ENCODE peak calls at places on chromosomes 13 and 19, in ten cellular contexts. W, J, V, B, K, X, F, O, R and S are unnamed samples. For H3K27me3, the result is how much of the 10 kb centered on the place peaks cover.

GRCh38 chr19:16888629-16889371 is at the start of gene F2RL3:
- DNase-seq in X (peak), R (peak), W (peak), F (peak), J (no peak), K (peak), B (peak), V (peak), O (peak), S (no peak)

GRCh38 chr13:27968316-27969072 is 621 bp downstream of the CDX2 start:
- DNase-seq in O (no peak), W (no peak), F (peak), V (no peak), R (peak), J (no peak), X (no peak), K (no peak), B (no peak), S (no peak)

GRCh38 chr13:74678308-74678958 is 544.2 kb upstream of the KLF12 start:
- DNase-seq in J (no peak), K (no peak), W (no peak), F (no peak), O (no peak), R (no peak), X (no peak), V (no peak), B (no peak), S (no peak)

GRCh38 chr13:79194272-79194671 is 211.8 kb downstream of the RBM26 start:
- DNase-seq in V (no peak), W (no peak), F (no peak), B (no peak), O (no peak), K (peak), X (no peak), R (no peak), J (no peak), S (no peak)

GRCh38 chr19:17058236-17058635 is 17.0 kb downstream of the HAUS8 start:
- DNase-seq in K (no peak), B (no peak), O (no peak), W (no peak), F (no peak), J (no peak), V (no peak), R (no peak), X (no peak), S (no peak)

GRCh38 chr19:1365306-1365963 is 18.3 kb upstream of the NDUFS7 start:
- DNase-seq in B (no peak), W (no peak), X (no peak), K (no peak), R (no peak), F (no peak), J (no peak), V (no peak), O (no peak), S (no peak)

GRCh38 chr19:15532779-15533521 is 24.6 kb downstream of the CYP4F22 start:
- DNase-seq in W (no peak), R (no peak), K (no peak), O (no peak), F (no peak), X (no peak), J (peak), V (no peak), B (no peak), S (no peak)

GRCh38 chr13:60454425-60454824 is 57.4 kb downstream of the TDRD3 start:
- DNase-seq in V (no peak), B (no peak), J (no peak), R (no peak), O (no peak), W (no peak), F (no peak), K (no peak), X (no peak), S (no peak)

GRCh38 chr19:10729406-10729805 is 11.5 kb downstream of the DNM2 start:
- DNase-seq in B (no peak), W (no peak), J (no peak), O (no peak), F (no peak), V (no peak), X (no peak), R (no peak), K (no peak), S (no peak)

GRCh38 chr19:30227071-30227621 is 145.0 kb upstream of the ZNF536 start:
- DNase-seq in B (peak), W (no peak), R (no peak), J (no peak), X (no peak), V (no peak), K (no peak), F (no peak), O (peak), S (no peak)

DNA sequence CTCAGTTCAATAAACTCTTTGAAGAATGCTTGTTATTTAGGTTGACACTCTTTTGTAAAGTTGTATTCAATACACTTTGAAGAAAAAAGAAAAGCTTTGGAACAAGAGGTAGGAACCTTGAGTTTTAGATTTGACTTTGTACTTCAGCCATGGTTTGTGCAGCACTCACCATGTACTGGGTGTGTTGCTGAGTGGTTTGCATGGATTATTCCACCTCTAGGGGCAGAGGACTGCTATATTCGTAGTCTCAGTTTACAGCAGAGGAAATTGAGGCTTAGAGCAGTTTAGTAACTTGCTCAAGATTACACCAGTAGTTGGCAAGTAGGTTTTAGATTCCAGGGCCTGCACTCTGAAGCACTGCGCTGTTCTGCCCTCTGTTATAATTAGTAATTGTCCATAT is 68.8 kb downstream of the DNAJC3 start:
- DNase-seq in B (no peak), X (no peak), V (no peak), F (no peak), R (no peak), J (no peak), K (no peak), W (no peak), O (no peak), S (no peak)
- TF ChIP-seq CTCF in B (peak), X (no peak), V (no peak), F (no peak), R (no peak), J (peak), K (no peak), W (no peak), O (no peak), S (peak)

GRCh38 chr19:39515551-39516191 is 732 bp downstream of the SELENOV start:
- DNase-seq in B (no peak), F (peak), O (no peak), R (no peak), X (no peak), K (no peak), J (no peak), W (no peak), V (no peak), S (no peak)
- H3K4me3 ChIP-seq in B (peak), F (no peak), O (peak), R (peak), X (peak), K (peak), J (no peak), W (peak), V (peak), S (peak)

GRCh38 chr19:50739841-50740426 is 16.8 kb downstream of the CLEC11A start:
- DNase-seq in B (no peak), F (no peak), K (no peak), W (no peak), X (no peak), R (no peak), J (no peak), V (no peak), O (no peak), S (no peak)
- H3K27me3 ChIP-seq in B (half or more), F (under half), K (under half), W (under half), X (under half), R (under half), J (under half), V (under half), O (under half), S (under half)

GRCh38 chr19:5293607-5294089 is 47.0 kb downstream of the PTPRS start:
- DNase-seq in R (no peak), B (peak), X (peak), O (peak), J (no peak), V (peak), W (peak), F (peak), K (no peak), S (no peak)

GRCh38 chr19:5290336-5291262 is 50.0 kb downstream of the PTPRS start:
- DNase-seq in V (no peak), O (no peak), B (no peak), X (no peak), F (no peak), K (no peak), R (no peak), W (no peak), J (no peak), S (no peak)

GRCh38 chr19:5292453-5292842 is 48.2 kb downstream of the PTPRS start:
- DNase-seq in B (no peak), F (peak), K (peak), J (no peak), X (no peak), R (no peak), V (no peak), W (no peak), O (peak), S (no peak)

GRCh38 chr19:5292843-5293606 is 47.6 kb downstream of the PTPRS start:
- DNase-seq in R (peak), O (peak), B (peak), V (peak), F (peak), W (peak), X (peak), J (no peak), K (peak), S (no peak)

GRCh38 chr19:5291588-5292193 is 48.9 kb downstream of the PTPRS start:
- DNase-seq in J (no peak), X (no peak), F (no peak), R (no peak), V (no peak), W (no peak), O (no peak), K (no peak), B (no peak), S (no peak)
- TF ChIP-seq CTCF in J (no peak), X (no peak), F (no peak), R (no peak), V (no peak), W (no peak), O (no peak), K (no peak), B (no peak), S (no peak)

DNA sequence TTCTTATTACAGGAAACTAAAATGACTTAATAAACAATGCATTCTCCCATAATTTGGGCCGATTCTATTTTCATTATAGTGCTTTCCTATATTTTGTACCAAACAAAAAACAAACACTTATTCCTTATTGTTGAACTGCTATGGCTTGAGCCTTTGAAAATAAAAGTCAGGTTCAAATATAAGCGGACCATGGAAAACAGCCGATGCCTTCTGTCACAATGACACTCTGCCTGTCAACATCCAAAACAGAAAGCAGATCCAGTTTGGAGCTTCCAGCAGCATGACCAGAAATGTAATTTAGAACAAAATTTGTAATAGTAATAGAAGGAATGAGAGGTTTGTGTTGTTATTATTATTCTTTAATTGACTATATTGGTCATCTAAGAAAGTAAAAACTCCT is 194.5 kb downstream of the LHFPL6 start:
- DNase-seq in B (no peak), R (no peak), X (no peak), J (no peak), O (no peak), V (no peak), K (no peak), W (no peak), F (no peak), S (no peak)
- H3K4me3 ChIP-seq in B (no peak), R (no peak), X (no peak), J (no peak), O (no peak), V (no peak), K (no peak), W (no peak), F (no peak), S (no peak)